ENCODE peak calls at places on chromosomes 6 and 20, in eight cellular contexts. B is brain microvascular endothelial cell, A is coronary artery, Y is PC-3, Z is fibroblast of lung, Q is breast epithelium, L is cardiac muscle cell, R is heart left ventricle. I is an unnamed sample.

GRCh38 chr6:33964387-33964786 is 160.6 kb upstream of the MLN start:
- DNase-seq in Q (no peak), A (no peak), R (no peak), Z (no peak), B (no peak), Y (no peak), L (no peak), I (no peak)

GRCh38 chr6:162750776-162751175 is 23.0 kb downstream of the PACRG start:
- DNase-seq in B (peak), Z (peak), Q (no peak), L (no peak), R (no peak), A (no peak), Y (peak), I (no peak)

GRCh38 chr6:112335736-112336135 is 11.4 kb upstream of the RFPL4B start:
- DNase-seq in Z (no peak), L (no peak), A (no peak), Y (no peak), B (no peak), Q (no peak), R (no peak), I (no peak)

GRCh38 chr6:140237251-140237650 is 862.8 kb upstream of the CITED2 start:
- DNase-seq in R (no peak), Q (no peak), L (no peak), Z (no peak), B (no peak), Y (no peak), A (no peak), I (no peak)

GRCh38 chr20:38001981-38002380 is 31.3 kb downstream of the TTI1 start:
- DNase-seq in A (no peak), R (no peak), Y (no peak), Z (peak), Q (no peak), B (peak), L (peak), I (no peak)

GRCh38 chr6:135675862-135676261 is 175.6 kb upstream of the PDE7B start:
- DNase-seq in A (no peak), Z (peak), Q (no peak), L (peak), R (no peak), B (peak), Y (peak), I (no peak)

GRCh38 chr6:45728674-45729073 is 287.0 kb downstream of the CLIC5 start:
- DNase-seq in B (no peak), R (no peak), Z (peak), Y (peak), A (no peak), Q (no peak), L (no peak), I (no peak)

GRCh38 chr6:54875539-54875938 is 29.0 kb downstream of the FAM83B start:
- DNase-seq in B (no peak), Z (no peak), Q (no peak), Y (no peak), R (no peak), L (no peak), A (no peak), I (no peak)

GRCh38 chr6:35797837-35798526 is 859 bp upstream of the CLPS start:
- DNase-seq in Q (no peak), L (no peak), R (no peak), Y (no peak), A (no peak), Z (no peak), B (no peak), I (peak)

GRCh38 chr20:45322952-45323383 is 14.9 kb upstream of the MATN4 start:
- DNase-seq in Y (peak), R (peak), B (no peak), L (peak), Q (peak), A (no peak), Z (peak), I (peak)

GRCh38 chr6:119330520-119330919 is 19.0 kb downstream of the MAN1A1 start:
- DNase-seq in R (no peak), L (no peak), A (no peak), Z (no peak), Q (no peak), Y (no peak), B (no peak), I (no peak)

GRCh38 chr6:43149260-43149659 is 21.8 kb upstream of the SRF start:
- DNase-seq in A (no peak), Y (peak), R (no peak), Z (peak), B (no peak), L (no peak), Q (no peak), I (no peak)

DNA sequence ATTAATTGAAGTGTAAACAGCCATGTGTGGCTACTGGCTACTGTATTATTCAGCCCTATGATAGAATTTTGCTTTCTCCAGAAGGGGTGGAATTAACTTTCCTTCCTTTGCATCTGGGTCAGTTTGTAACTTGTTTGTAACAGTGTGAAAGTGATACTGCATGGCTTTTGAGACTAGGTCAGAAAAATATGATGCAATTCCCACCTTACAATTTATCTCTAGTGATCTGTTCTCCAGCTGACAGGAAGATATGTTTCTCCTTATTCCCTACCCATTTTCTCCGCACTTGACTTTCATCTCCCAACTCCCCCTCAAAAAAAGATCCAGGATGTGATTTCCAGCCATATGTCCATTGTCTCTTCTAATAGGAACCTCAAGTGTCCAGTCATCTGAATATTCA is 2.6 kb upstream of the MOCS1 start:
- DNase-seq in L (no peak), R (no peak), Y (no peak), A (no peak), Z (no peak), Q (no peak), B (no peak), I (no peak)
- H3K27ac ChIP-seq in L (no peak), R (no peak), Y (no peak), A (no peak), Z (no peak), Q (no peak), B (no peak), I (no peak)

GRCh38 chr20:24503352-24503931 is 34.0 kb downstream of the SYNDIG1 start:
- DNase-seq in Z (peak), A (no peak), Y (no peak), B (peak), Q (no peak), L (peak), R (peak), I (no peak)
- TF ChIP-seq CTCF in Z (no peak), A (no peak), Y (no peak), B (peak), Q (no peak), L (no peak), R (peak), I (no peak)

GRCh38 chr6:157625764-157626163 is 197.3 kb upstream of the SNX9 start:
- DNase-seq in L (no peak), Y (no peak), A (no peak), R (no peak), Z (no peak), B (peak), Q (no peak), I (no peak)

GRCh38 chr6:157622427-157622826 is 200.6 kb upstream of the SNX9 start:
- DNase-seq in A (no peak), R (no peak), Y (no peak), Q (no peak), L (no peak), Z (no peak), B (no peak), I (no peak)

GRCh38 chr6:157621401-157621800 is 201.6 kb upstream of the SNX9 start:
- DNase-seq in A (no peak), R (no peak), Y (no peak), L (no peak), Q (no peak), Z (peak), B (no peak), I (no peak)

GRCh38 chr6:157625111-157625510 is 197.9 kb upstream of the SNX9 start:
- DNase-seq in L (no peak), R (no peak), Y (no peak), Z (no peak), A (no peak), B (no peak), Q (no peak), I (no peak)

GRCh38 chr6:157620905-157621304 is 202.1 kb upstream of the SNX9 start:
- DNase-seq in A (no peak), Q (no peak), L (no peak), R (no peak), Z (peak), B (no peak), Y (peak), I (no peak)
- H3K27ac ChIP-seq in A (no peak), Q (no peak), L (no peak), R (no peak), Z (no peak), B (no peak), Y (peak), I (no peak)

GRCh38 chr6:32954983-32955802 is 2.3 kb upstream of the HLA-DMA start:
- DNase-seq in L (peak), B (no peak), Z (no peak), R (no peak), Q (no peak), Y (peak), A (no peak), I (peak)
- TF ChIP-seq CTCF in L (peak), B (peak), Z (peak), R (peak), Q (no peak), Y (peak), A (no peak), I (no peak)

DNA sequence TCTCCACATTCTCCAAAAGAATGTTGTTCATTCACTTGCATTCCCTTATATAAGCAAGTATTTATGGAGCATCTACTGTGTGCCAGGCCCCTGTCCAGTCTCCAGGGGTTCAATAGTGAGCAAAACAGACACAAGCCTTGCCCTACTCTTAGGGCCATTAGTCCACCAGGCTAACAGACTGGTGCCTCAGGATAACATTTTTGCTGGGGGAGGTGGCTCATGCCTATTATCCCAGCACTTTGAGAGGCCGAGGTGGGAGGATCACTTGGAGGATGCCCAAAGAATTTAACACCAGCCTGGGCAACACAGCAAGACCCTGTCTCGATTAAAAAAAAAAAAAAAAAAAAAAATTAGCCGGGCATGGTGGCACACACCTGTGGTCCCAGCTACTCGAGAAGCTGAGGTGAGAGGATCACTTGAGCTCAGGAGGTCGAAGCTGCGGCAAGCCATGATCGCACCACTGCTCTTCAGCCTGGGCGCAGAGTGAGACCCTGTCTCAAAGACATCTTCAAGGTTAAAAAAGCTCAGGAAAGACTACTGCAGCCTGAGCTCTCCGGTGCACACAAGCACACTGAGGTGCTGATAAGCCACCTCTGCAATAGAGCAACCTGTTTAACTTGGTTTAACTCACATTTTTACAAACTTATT is 19.9 kb downstream of the CAPN11 start:
- DNase-seq in B (no peak), A (no peak), Z (no peak), L (no peak), Y (no peak), Q (no peak), R (no peak), I (no peak)
- H3K27ac ChIP-seq in B (peak), A (peak), Z (no peak), L (no peak), Y (peak), Q (peak), R (peak), I (no peak)

GRCh38 chr20:56968386-56969048 is 297.9 kb downstream of the BMP7 start:
- DNase-seq in Z (no peak), R (no peak), Q (no peak), Y (no peak), A (no peak), B (no peak), L (no peak), I (no peak)

GRCh38 chr20:56967916-56968315 is 298.5 kb downstream of the BMP7 start:
- DNase-seq in Z (no peak), Q (no peak), A (no peak), L (no peak), B (no peak), Y (no peak), R (no peak), I (no peak)

DNA sequence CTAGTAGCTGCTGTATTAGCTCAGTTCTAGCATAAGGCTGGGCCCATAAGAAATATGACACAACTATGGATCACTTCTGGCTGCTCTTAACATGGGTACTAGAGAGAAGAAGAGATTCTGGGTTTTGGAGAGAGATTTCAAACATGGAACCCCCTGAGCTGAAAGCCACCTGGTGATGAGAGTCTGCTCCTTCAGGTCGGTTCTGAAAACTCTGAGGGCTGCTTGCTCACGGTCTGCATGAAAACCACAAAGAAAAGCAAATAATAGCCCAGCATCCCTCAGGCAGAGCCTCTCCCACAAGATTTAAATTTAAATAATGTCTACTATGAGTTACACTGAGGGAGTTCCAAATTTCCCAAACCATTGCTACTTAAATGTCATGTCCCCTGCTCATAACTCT is 301.6 kb downstream of the BMP7 start:
- DNase-seq in Z (no peak), A (no peak), Q (no peak), R (no peak), B (no peak), L (no peak), Y (peak), I (no peak)
- TF ChIP-seq CTCF in Z (no peak), A (no peak), Q (no peak), R (no peak), B (peak), L (no peak), Y (peak), I (no peak)